ENCODE peak calls at places on chromosomes 6 and 20, in four cellular contexts. One of them, this sample, is unnamed.

GRCh38 chr6:138030872-138031271 is 76.3 kb downstream of the PERP start:
- DNase-seq in WTC11: no peak
- DNase-seq in K562: no peak
- DNase-seq in SK-N-SH: no peak
- DNase-seq in this sample: no peak

GRCh38 chr6:30614044-30614842 is 2.8 kb downstream of the PPP1R10 start:
- DNase-seq in WTC11: no peak
- DNase-seq in K562: no peak
- DNase-seq in SK-N-SH: no peak
- DNase-seq in this sample: no peak

GRCh38 chr20:2663887-2664719 is at the start of gene IDH3B:
- DNase-seq in WTC11: peak
- DNase-seq in K562: peak
- DNase-seq in SK-N-SH: peak
- DNase-seq in this sample: peak

GRCh38 chr6:73285674-73286283 is 22.8 kb upstream of the KHDC1 start:
- DNase-seq in WTC11: no peak
- DNase-seq in K562: peak
- DNase-seq in SK-N-SH: peak
- DNase-seq in this sample: peak

GRCh38 chr6:167005350-167006159 is 6.4 kb downstream of the CEP43 start:
- DNase-seq in WTC11: no peak
- DNase-seq in K562: peak
- DNase-seq in SK-N-SH: peak
- DNase-seq in this sample: no peak

GRCh38 chr20:36307412-36308317 is 1.5 kb downstream of the DLGAP4 start:
- DNase-seq in WTC11: peak
- DNase-seq in K562: no peak
- DNase-seq in SK-N-SH: peak
- DNase-seq in this sample: no peak

GRCh38 chr6:30101423-30101938 is 11.4 kb downstream of the TRIM31 start:
- DNase-seq in WTC11: no peak
- DNase-seq in K562: no peak
- DNase-seq in SK-N-SH: peak
- DNase-seq in this sample: peak

GRCh38 chr6:3325210-3325609 is 66.5 kb downstream of the PSMG4 start:
- DNase-seq in WTC11: no peak
- DNase-seq in K562: no peak
- DNase-seq in SK-N-SH: peak
- DNase-seq in this sample: no peak

GRCh38 chr20:47498606-47499005 is 3.1 kb upstream of the NCOA3 start:
- DNase-seq in WTC11: no peak
- DNase-seq in K562: no peak
- DNase-seq in SK-N-SH: no peak
- DNase-seq in this sample: no peak

GRCh38 chr20:64233725-64234124 is 21.8 kb upstream of the PCMTD2 start:
- DNase-seq in WTC11: no peak
- DNase-seq in K562: no peak
- DNase-seq in SK-N-SH: no peak
- DNase-seq in this sample: no peak

GRCh38 chr6:53565886-53566285 is 21.0 kb upstream of the GCLC start:
- DNase-seq in WTC11: no peak
- DNase-seq in K562: no peak
- DNase-seq in SK-N-SH: no peak
- DNase-seq in this sample: no peak

GRCh38 chr6:111417181-111417585 is 65.8 kb downstream of the REV3L start:
- DNase-seq in WTC11: no peak
- DNase-seq in K562: no peak
- DNase-seq in SK-N-SH: peak
- DNase-seq in this sample: no peak

GRCh38 chr20:40805592-40805991 is 116.6 kb upstream of the MAFB start:
- DNase-seq in WTC11: no peak
- DNase-seq in K562: no peak
- DNase-seq in SK-N-SH: no peak
- DNase-seq in this sample: no peak

GRCh38 chr20:15802020-15802419 is 771.2 kb downstream of the KIF16B start:
- DNase-seq in WTC11: no peak
- DNase-seq in K562: no peak
- DNase-seq in SK-N-SH: no peak
- DNase-seq in this sample: no peak

GRCh38 chr20:2365666-2366065 is 15.0 kb upstream of the TGM6 start:
- DNase-seq in WTC11: no peak
- DNase-seq in K562: no peak
- DNase-seq in SK-N-SH: no peak
- DNase-seq in this sample: no peak

GRCh38 chr6:155219858-155220301 is 43.9 kb upstream of the CLDN20 start:
- DNase-seq in WTC11: no peak
- DNase-seq in K562: no peak
- DNase-seq in SK-N-SH: no peak
- DNase-seq in this sample: no peak

GRCh38 chr6:154595997-154596396 is 85.5 kb upstream of the CNKSR3 start:
- DNase-seq in WTC11: no peak
- DNase-seq in K562: no peak
- DNase-seq in SK-N-SH: no peak
- DNase-seq in this sample: no peak

GRCh38 chr6:40631760-40632159 is 44.6 kb upstream of the LRFN2 start:
- DNase-seq in WTC11: no peak
- DNase-seq in K562: no peak
- DNase-seq in SK-N-SH: peak
- DNase-seq in this sample: no peak

GRCh38 chr20:4136078-4136966 is 121.0 kb upstream of the RNF24 start:
- DNase-seq in WTC11: no peak
- DNase-seq in K562: no peak
- DNase-seq in SK-N-SH: no peak
- DNase-seq in this sample: peak

GRCh38 chr6:118562959-118563358 is 14.9 kb downstream of the PLN start:
- DNase-seq in WTC11: no peak
- DNase-seq in K562: no peak
- DNase-seq in SK-N-SH: no peak
- DNase-seq in this sample: no peak

GRCh38 chr20:21183722-21184121 is 57.8 kb downstream of the KIZ start:
- DNase-seq in WTC11: no peak
- DNase-seq in K562: no peak
- DNase-seq in SK-N-SH: no peak
- DNase-seq in this sample: no peak

GRCh38 chr6:72580281-72580940 is 41.5 kb upstream of the KCNQ5 start:
- DNase-seq in WTC11: peak
- DNase-seq in K562: peak
- DNase-seq in SK-N-SH: peak
- DNase-seq in this sample: peak

GRCh38 chr6:46867411-46867810 is 54.3 kb downstream of the ADGRF5 start:
- DNase-seq in WTC11: no peak
- DNase-seq in K562: no peak
- DNase-seq in SK-N-SH: no peak
- DNase-seq in this sample: no peak

GRCh38 chr6:109458774-109459531 is 3.4 kb upstream of the MICAL1 start:
- DNase-seq in WTC11: no peak
- DNase-seq in K562: no peak
- DNase-seq in SK-N-SH: no peak
- DNase-seq in this sample: no peak

GRCh38 chr20:24148372-24148771 is 159.8 kb upstream of the GGTLC1 start:
- DNase-seq in WTC11: no peak
- DNase-seq in K562: no peak
- DNase-seq in SK-N-SH: no peak
- DNase-seq in this sample: no peak

GRCh38 chr6:107894821-107895396 is 63.1 kb downstream of the SEC63 start:
- DNase-seq in WTC11: no peak
- DNase-seq in K562: no peak
- DNase-seq in SK-N-SH: no peak
- DNase-seq in this sample: no peak

GRCh38 chr20:34773726-34774125 is 51.7 kb downstream of the NCOA6 start:
- DNase-seq in WTC11: no peak
- DNase-seq in K562: no peak
- DNase-seq in SK-N-SH: no peak
- DNase-seq in this sample: no peak
- TF ChIP-seq FOXJ3 in WTC11: no peak
- TF ChIP-seq FOXJ3 in K562: no peak
- TF ChIP-seq FOXJ3 in SK-N-SH: no peak
- TF ChIP-seq FOXJ3 in this sample: no peak

DNA sequence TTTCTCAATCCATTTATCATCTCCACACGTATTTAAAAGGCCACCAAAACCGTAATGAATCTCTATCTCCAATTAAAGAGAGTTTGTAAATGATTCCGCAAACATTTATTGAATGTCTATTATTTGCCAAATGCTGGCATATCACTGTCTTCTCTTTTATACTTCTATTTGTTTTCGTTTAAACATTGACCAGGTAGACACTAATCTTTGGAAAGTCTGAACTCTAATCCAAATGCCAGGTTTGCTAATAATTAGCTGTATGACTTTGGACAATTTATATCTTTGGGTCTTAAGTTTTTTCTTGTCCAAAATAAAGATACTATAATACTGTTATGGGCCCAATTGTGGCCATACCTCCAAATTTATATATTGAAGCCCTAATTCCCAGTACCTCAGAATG is 299.2 kb upstream of the TBX18 start:
- DNase-seq in WTC11: no peak
- DNase-seq in K562: no peak
- DNase-seq in SK-N-SH: no peak
- DNase-seq in this sample: no peak
- TF ChIP-seq FOXJ3 in WTC11: no peak
- TF ChIP-seq FOXJ3 in K562: no peak
- TF ChIP-seq FOXJ3 in SK-N-SH: no peak
- TF ChIP-seq FOXJ3 in this sample: no peak

DNA sequence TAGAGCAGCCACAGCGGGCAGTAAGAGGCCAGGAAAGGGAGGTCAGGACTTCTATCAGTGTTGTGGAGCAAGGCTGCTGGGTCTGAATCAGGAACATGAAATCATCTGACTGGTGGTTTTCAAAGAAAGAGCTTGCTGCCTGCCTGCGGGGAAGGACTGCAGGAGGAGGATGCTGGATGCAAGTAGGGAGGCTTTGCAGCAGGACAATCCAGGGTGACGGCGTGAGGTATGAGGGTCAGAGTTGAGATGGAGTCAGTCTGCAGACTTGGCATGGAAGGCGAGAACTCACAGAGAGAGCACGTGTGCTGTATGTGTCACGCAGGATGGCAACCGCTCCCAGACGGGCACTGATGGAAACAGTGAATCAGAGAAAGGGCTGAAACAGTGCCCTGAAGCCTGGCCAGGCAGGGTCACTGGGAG is 59.2 kb upstream of the CD93 start:
- DNase-seq in WTC11: no peak
- DNase-seq in K562: no peak
- DNase-seq in SK-N-SH: no peak
- DNase-seq in this sample: no peak
- TF ChIP-seq FOXJ3 in WTC11: no peak
- TF ChIP-seq FOXJ3 in K562: no peak
- TF ChIP-seq FOXJ3 in SK-N-SH: no peak
- TF ChIP-seq FOXJ3 in this sample: no peak

GRCh38 chr6:20070047-20070446 is 142.2 kb downstream of the MBOAT1 start:
- DNase-seq in WTC11: no peak
- DNase-seq in K562: no peak
- DNase-seq in SK-N-SH: no peak
- DNase-seq in this sample: no peak

GRCh38 chr6:20069130-20069529 is 143.1 kb downstream of the MBOAT1 start:
- DNase-seq in WTC11: no peak
- DNase-seq in K562: peak
- DNase-seq in SK-N-SH: peak
- DNase-seq in this sample: no peak

DNA sequence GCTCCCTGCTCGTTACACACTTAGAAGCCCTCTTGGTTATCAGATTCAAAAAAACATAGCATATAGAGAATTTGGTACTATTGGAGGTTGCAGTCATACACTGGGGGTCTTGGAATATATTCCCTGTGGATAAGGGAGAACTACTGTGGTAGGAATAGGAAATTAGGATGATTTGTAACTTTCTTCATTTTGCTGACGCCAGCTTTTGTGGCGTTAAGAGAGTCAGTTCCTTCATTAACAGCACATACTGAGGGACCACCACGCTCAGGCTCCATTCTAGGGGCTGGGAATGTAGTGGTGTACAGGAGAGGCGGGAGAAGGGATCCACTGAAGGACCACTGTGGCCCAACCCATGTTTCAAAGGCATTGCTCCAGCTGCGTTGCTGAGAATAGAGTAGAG is 140.3 kb downstream of the MBOAT1 start:
- DNase-seq in WTC11: no peak
- DNase-seq in K562: no peak
- DNase-seq in SK-N-SH: no peak
- DNase-seq in this sample: no peak
- TF ChIP-seq FOXJ3 in WTC11: no peak
- TF ChIP-seq FOXJ3 in K562: no peak
- TF ChIP-seq FOXJ3 in SK-N-SH: no peak
- TF ChIP-seq FOXJ3 in this sample: no peak

GRCh38 chr6:168050861-168051586 is 28.0 kb downstream of the FRMD1 start:
- DNase-seq in WTC11: peak
- DNase-seq in K562: no peak
- DNase-seq in SK-N-SH: no peak
- DNase-seq in this sample: no peak
- TF ChIP-seq FOXJ3 in WTC11: no peak
- TF ChIP-seq FOXJ3 in K562: no peak
- TF ChIP-seq FOXJ3 in SK-N-SH: no peak
- TF ChIP-seq FOXJ3 in this sample: no peak

DNA sequence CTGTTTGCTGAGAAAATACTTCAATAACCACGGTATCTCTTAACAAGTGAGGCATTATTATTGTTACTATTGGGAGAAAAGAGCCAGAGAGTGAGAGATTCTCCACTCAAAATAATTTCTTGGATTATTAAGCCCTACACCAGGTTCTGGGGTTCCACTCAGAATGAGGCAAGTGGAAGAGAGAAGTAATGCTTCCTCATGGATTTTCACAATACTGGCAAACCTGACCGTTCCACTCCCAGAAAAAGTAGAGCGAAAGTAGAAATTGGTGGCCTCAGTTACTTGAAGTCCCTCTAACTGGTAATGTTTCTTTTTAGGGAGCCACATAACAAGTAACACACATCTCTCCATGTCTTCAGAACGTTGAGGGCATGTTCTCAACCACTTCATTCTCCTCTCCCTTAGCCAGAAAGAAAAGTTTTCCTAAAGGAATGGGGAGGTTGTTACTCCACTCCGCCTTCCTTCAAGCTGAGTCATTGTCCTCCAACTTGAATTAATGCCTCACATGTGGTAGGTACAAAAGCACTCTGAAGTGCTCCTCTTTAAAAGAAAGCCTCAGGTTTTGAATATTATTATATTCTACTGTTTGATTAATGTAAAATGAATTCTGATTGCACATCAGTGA is 1.9 kb downstream of the BAG2 start:
- DNase-seq in WTC11: no peak
- DNase-seq in K562: no peak
- DNase-seq in SK-N-SH: peak
- DNase-seq in this sample: peak
- TF ChIP-seq FOXJ3 in WTC11: no peak
- TF ChIP-seq FOXJ3 in K562: no peak
- TF ChIP-seq FOXJ3 in SK-N-SH: no peak
- TF ChIP-seq FOXJ3 in this sample: no peak

GRCh38 chr6:116447496-116448011 is 13.6 kb upstream of the CALHM6 start:
- DNase-seq in WTC11: no peak
- DNase-seq in K562: no peak
- DNase-seq in SK-N-SH: no peak
- DNase-seq in this sample: no peak
- TF ChIP-seq FOXJ3 in WTC11: no peak
- TF ChIP-seq FOXJ3 in K562: no peak
- TF ChIP-seq FOXJ3 in SK-N-SH: no peak
- TF ChIP-seq FOXJ3 in this sample: no peak

GRCh38 chr6:20718705-20719653 is 184.7 kb downstream of the CDKAL1 start:
- DNase-seq in WTC11: no peak
- DNase-seq in K562: no peak
- DNase-seq in SK-N-SH: no peak
- DNase-seq in this sample: no peak
- TF ChIP-seq FOXJ3 in WTC11: no peak
- TF ChIP-seq FOXJ3 in K562: no peak
- TF ChIP-seq FOXJ3 in SK-N-SH: no peak
- TF ChIP-seq FOXJ3 in this sample: no peak

This sample was measured in HepG2.